ENCODE peak calls at places on chromosomes 13 and 19, in nine cellular contexts. H, Y, W, Q, E, I, Z, N and U are unnamed samples.
A peak's percentile ranks its signal among the peaks of the same experiment; 100 is the strongest.

GRCh38 chr13:99666146-99666805 is 165.0 kb downstream of the TM9SF2 start:
- DNase-seq in Z (no peak), W (no peak), N (no peak), Y (no peak), Q (no peak), H (no peak), I (peak; percentile 60), E (no peak), U (no peak)

GRCh38 chr13:49410006-49410405 is 33.9 kb downstream of the CAB39L start:
- DNase-seq in H (no peak), Z (no peak), W (no peak), Y (no peak), Q (no peak), N (no peak), E (no peak), I (no peak), U (no peak)

GRCh38 chr13:40509876-40510275 is 156.6 kb downstream of the FOXO1 start:
- DNase-seq in N (no peak), W (no peak), I (no peak), Q (no peak), H (no peak), Z (no peak), E (no peak), Y (no peak), U (no peak)

GRCh38 chr13:69619651-69620050 is 488.0 kb upstream of the ATXN8OS start:
- DNase-seq in N (no peak), W (no peak), Z (no peak), E (no peak), H (no peak), Q (no peak), I (no peak), Y (no peak), U (no peak)

GRCh38 chr19:4066682-4067395 is at the start of gene ZBTB7A:
- DNase-seq in Y (peak; percentile 87), H (no peak), Q (peak; percentile 62), W (peak; percentile 81), N (peak; percentile 64), E (peak; percentile 76), I (no peak), Z (peak; percentile 97), U (peak; percentile 94)

GRCh38 chr13:90719452-90719851 is 628.0 kb upstream of the MIR17HG start:
- DNase-seq in Z (no peak), Q (no peak), E (no peak), H (no peak), I (no peak), W (no peak), Y (no peak), N (no peak), U (no peak)

GRCh38 chr19:49684251-49684982 is 5.0 kb upstream of the ADM5 start:
- DNase-seq in N (no peak), E (no peak), W (no peak), Z (no peak), I (no peak), Q (no peak), H (no peak), Y (no peak), U (no peak)

GRCh38 chr19:35249146-35249847 is 495 bp downstream of the LSR start:
- DNase-seq in W (no peak), E (no peak), Q (no peak), Z (peak; percentile 85), I (peak; percentile 72), N (no peak), H (no peak), Y (no peak), U (no peak)

GRCh38 chr13:33126909-33127607 is 110.8 kb downstream of the KL start:
- DNase-seq in Q (no peak), N (no peak), Y (no peak), W (no peak), I (no peak), E (no peak), H (no peak), Z (no peak), U (peak; percentile 77)

GRCh38 chr13:48680756-48681392 is 27.1 kb downstream of the CYSLTR2 start:
- DNase-seq in Y (no peak), Z (no peak), E (no peak), H (no peak), W (no peak), I (no peak), N (no peak), Q (no peak), U (no peak)

GRCh38 chr13:102878491-102878890 is 32.7 kb downstream of the ERCC5 start:
- DNase-seq in Y (no peak), I (no peak), Z (no peak), H (no peak), E (no peak), N (no peak), W (no peak), Q (no peak), U (no peak)

GRCh38 chr13:70206671-70207070 is 98.4 kb upstream of the KLHL1 start:
- DNase-seq in W (no peak), Q (no peak), Y (no peak), E (no peak), Z (no peak), I (no peak), H (no peak), N (no peak), U (no peak)

GRCh38 chr19:14138576-14139265 is 2.3 kb upstream of the ASF1B start:
- DNase-seq in Y (no peak), N (no peak), H (no peak), Q (no peak), Z (no peak), W (no peak), E (no peak), I (no peak), U (no peak)

GRCh38 chr19:39408392-39409206 is 2.0 kb downstream of the ZFP36 start:
- DNase-seq in N (peak; percentile 30), Z (no peak), I (no peak), H (no peak), Q (no peak), Y (peak; percentile 40), W (peak; percentile 54), E (no peak), U (no peak)

GRCh38 chr13:56378566-56378965 is 762.2 kb upstream of the PRR20A start:
- DNase-seq in W (no peak), Y (no peak), E (no peak), N (no peak), Z (no peak), Q (no peak), H (no peak), I (no peak), U (no peak)

GRCh38 chr13:44365008-44365407 is 8.6 kb upstream of the SERP2 start:
- DNase-seq in Z (no peak), E (no peak), Y (no peak), N (no peak), Q (no peak), W (no peak), H (peak; percentile 5), I (no peak), U (no peak)

GRCh38 chr13:25654332-25654731 is 282.6 kb downstream of the ATP8A2 start:
- DNase-seq in Q (no peak), H (no peak), W (no peak), Y (no peak), I (no peak), E (no peak), N (no peak), Z (no peak), U (no peak)

GRCh38 chr13:30421093-30422055 is 919 bp upstream of the UBE2L5 start:
- DNase-seq in H (no peak), E (peak; percentile 65), Y (peak; percentile 60), W (peak; percentile 63), I (peak; percentile 95), N (no peak), Q (no peak), Z (peak; percentile 97), U (peak; percentile 95)

GRCh38 chr19:45677351-45678230 is 9.6 kb downstream of the GIPR start:
- DNase-seq in N (peak; percentile 59), H (no peak), Y (peak; percentile 91), Z (peak; percentile 94), I (no peak), W (peak; percentile 84), Q (peak; percentile 39), E (no peak), U (no peak)

GRCh38 chr19:7851623-7852500 is 21.8 kb downstream of the EVI5L start:
- DNase-seq in E (no peak), Z (no peak), W (no peak), N (no peak), I (no peak), Q (no peak), Y (no peak), H (no peak), U (no peak)

GRCh38 chr19:46904114-46905060 is 43.6 kb downstream of the ARHGAP35 start:
- DNase-seq in H (no peak), Y (no peak), E (no peak), N (no peak), Q (no peak), Z (peak; percentile 78), I (no peak), W (no peak), U (no peak)